ENCODE peak calls at places on chromosome 6, in six cellular contexts. H, O, S, G, M and I are unnamed samples.
A peak's percentile ranks its signal among the peaks of the same experiment; 100 is the strongest.

GRCh38 chr6:145017051-145017450 is 718.3 kb downstream of the EPM2A start:
- DNase-seq in H (no peak), O (no peak), S (no peak), G (no peak), M (no peak), I (no peak)

GRCh38 chr6:147204060-147204785 is at the start of gene STXBP5:
- DNase-seq in G (no peak), S (peak; percentile 34), M (peak; percentile 26), O (peak; percentile 39), H (peak; percentile 64), I (peak; percentile 56)

GRCh38 chr6:40988634-40989033 is 50.4 kb downstream of the UNC5CL start:
- DNase-seq in G (no peak), H (no peak), O (no peak), S (no peak), M (no peak), I (no peak)

GRCh38 chr6:42200035-42200434 is 5.3 kb upstream of the GUCA1B start:
- DNase-seq in H (no peak), S (no peak), G (peak; percentile 78), O (peak; percentile 98), M (no peak), I (no peak)

GRCh38 chr6:163490826-163491577 is 76.5 kb downstream of the QKI start:
- DNase-seq in H (no peak), O (peak; percentile 28), M (no peak), S (no peak), G (no peak), I (no peak)

GRCh38 chr6:5361371-5361770 is 100.1 kb downstream of the FARS2 start:
- DNase-seq in O (peak; percentile 38), S (no peak), M (no peak), G (no peak), H (no peak), I (no peak)

GRCh38 chr6:87483929-87484328 is 11.2 kb downstream of the SLC35A1 start:
- DNase-seq in M (peak; percentile 41), G (no peak), H (no peak), S (no peak), O (peak; percentile 66), I (no peak)

GRCh38 chr6:366389-366788 is 25.2 kb upstream of the IRF4 start:
- DNase-seq in S (no peak), M (no peak), H (no peak), G (no peak), O (no peak), I (no peak)

GRCh38 chr6:1916334-1916985 is 306.7 kb downstream of the FOXC1 start:
- DNase-seq in G (peak; percentile 60), M (no peak), H (no peak), O (peak; percentile 88), S (no peak), I (no peak)

GRCh38 chr6:33771342-33772113 is 17.4 kb downstream of the LEMD2 start:
- DNase-seq in O (peak; percentile 84), M (peak; percentile 65), S (peak; percentile 55), G (peak; percentile 84), H (peak; percentile 84), I (peak; percentile 86)

GRCh38 chr6:81590314-81590691 is 162.2 kb downstream of the TENT5A start:
- DNase-seq in S (no peak), O (no peak), M (no peak), G (no peak), H (no peak), I (no peak)

GRCh38 chr6:81594501-81594900 is 158.0 kb downstream of the TENT5A start:
- DNase-seq in O (no peak), M (no peak), G (no peak), S (no peak), H (no peak), I (no peak)

GRCh38 chr6:81589465-81590313 is 162.8 kb downstream of the TENT5A start:
- DNase-seq in M (no peak), G (no peak), H (no peak), S (no peak), O (peak; percentile 12), I (no peak)
- TF ChIP-seq CTCF in M (no peak), G (no peak), H (no peak), S (no peak), O (no peak), I (no peak)

DNA sequence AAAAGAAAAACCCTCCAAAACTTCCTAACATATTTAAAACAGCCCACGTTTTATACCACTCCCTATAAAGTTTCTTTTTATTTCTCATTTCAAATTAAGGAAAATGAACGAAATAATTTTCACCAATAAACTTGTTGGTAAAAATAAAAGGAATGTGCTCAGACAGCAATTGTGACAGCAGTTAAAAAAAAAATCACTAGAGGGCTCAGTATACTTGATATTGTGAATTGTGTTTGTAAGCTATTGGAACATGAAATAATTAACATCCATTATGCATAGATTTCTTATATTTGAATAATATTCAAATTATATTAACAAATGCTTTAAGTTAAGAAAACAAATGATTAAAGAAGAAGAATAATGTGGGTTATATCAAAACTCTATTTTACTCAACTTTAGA is 105.5 kb downstream of the ASCC3 start:
- DNase-seq in O (no peak), S (no peak), G (no peak), H (no peak), M (no peak), I (no peak)
- TF ChIP-seq CTCF in O (peak; percentile 14), S (no peak), G (peak; percentile 5), H (no peak), M (no peak), I (no peak)

GRCh38 chr6:158715330-158716311 is 65.8 kb downstream of the SYTL3 start:
- DNase-seq in G (no peak), S (no peak), O (no peak), M (no peak), H (no peak), I (peak; percentile 78)

GRCh38 chr6:158713469-158713868 is 63.6 kb downstream of the SYTL3 start:
- DNase-seq in O (no peak), S (no peak), M (no peak), G (no peak), H (no peak), I (no peak)

GRCh38 chr6:158722176-158722729 is 72.4 kb downstream of the SYTL3 start:
- DNase-seq in G (no peak), M (no peak), O (no peak), S (no peak), H (no peak), I (no peak)

GRCh38 chr6:158717341-158718328 is 67.8 kb downstream of the SYTL3 start:
- DNase-seq in M (no peak), S (no peak), O (no peak), G (no peak), H (no peak), I (peak; percentile 71)

GRCh38 chr6:158718431-158719126 is 68.7 kb downstream of the SYTL3 start:
- DNase-seq in S (no peak), O (no peak), G (no peak), H (peak; percentile 66), M (peak; percentile 28), I (no peak)
- TF ChIP-seq CTCF in S (no peak), O (peak; percentile 52), G (peak; percentile 41), H (peak; percentile 87), M (peak; percentile 72), I (peak; percentile 30)

GRCh38 chr6:139430897-139431601 is 56.6 kb upstream of the CITED2 start:
- DNase-seq in H (no peak), G (no peak), M (no peak), S (no peak), O (peak; percentile 32), I (no peak)
- TF ChIP-seq CTCF in H (no peak), G (no peak), M (no peak), S (no peak), O (no peak), I (no peak)

GRCh38 chr6:112086744-112087135 is 542 bp downstream of the TUBE1 start:
- DNase-seq in H (no peak), G (peak; percentile 3), O (peak; percentile 67), M (no peak), S (no peak), I (peak; percentile 32)

GRCh38 chr6:112087916-112088315 is 525 bp downstream of the FAM229B start:
- DNase-seq in H (no peak), O (peak; percentile 11), M (no peak), S (no peak), G (no peak), I (no peak)

GRCh38 chr6:112085666-112086065 is 1.6 kb downstream of the TUBE1 start:
- DNase-seq in S (no peak), H (no peak), G (no peak), M (no peak), O (peak; percentile 21), I (no peak)

GRCh38 chr6:112081569-112081968 is 5.7 kb downstream of the TUBE1 start:
- DNase-seq in M (no peak), O (no peak), G (no peak), H (no peak), S (no peak), I (no peak)

GRCh38 chr6:112087136-112087908 is at the start of the genes FAM229B and TUBE1:
- DNase-seq in G (peak; percentile 96), H (peak; percentile 84), O (peak; percentile 97), M (peak; percentile 81), S (peak; percentile 89), I (peak; percentile 89)
- TF ChIP-seq CTCF in G (no peak), H (no peak), O (no peak), M (no peak), S (no peak), I (no peak)

DNA sequence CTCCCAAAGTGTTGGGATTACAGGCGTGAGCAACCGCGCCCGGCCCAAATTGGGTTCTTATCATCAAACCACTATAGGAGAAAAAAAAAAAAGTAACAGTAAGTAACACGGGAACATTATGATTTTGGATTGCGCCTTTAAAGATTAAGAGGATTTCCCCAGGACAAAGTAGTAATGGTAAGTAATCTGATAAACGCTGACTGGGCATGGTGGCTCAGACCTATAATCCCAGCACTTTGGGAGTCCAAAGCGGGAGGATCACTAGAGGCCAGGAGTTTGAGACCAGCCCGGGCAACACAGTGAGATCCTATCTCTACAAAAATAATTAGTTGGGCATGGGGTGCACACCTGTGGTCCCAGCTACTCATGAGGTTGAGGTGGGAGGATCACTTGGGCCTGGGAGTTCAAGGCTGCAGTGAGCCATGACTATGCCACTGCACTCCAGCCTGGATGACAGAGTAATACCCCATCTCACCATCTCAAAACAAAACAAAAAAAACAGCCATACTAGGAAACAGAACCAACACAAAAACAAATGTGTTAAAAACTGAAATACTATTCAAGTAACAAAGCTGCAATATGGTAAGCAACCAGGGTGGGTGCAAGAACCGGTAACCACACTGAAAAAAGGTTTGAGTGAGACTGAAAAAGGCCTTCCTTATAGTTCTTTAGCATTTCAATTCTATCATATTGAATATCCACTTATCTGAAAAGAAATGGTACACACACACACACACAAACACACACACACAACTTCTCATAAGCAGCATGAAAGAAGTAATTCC is 8.2 kb downstream of the C6orf62 start:
- DNase-seq in O (no peak), S (no peak), H (no peak), G (no peak), M (no peak), I (no peak)
- TF ChIP-seq CTCF in O (no peak), S (no peak), H (no peak), G (no peak), M (no peak), I (no peak)